ENCODE peak calls at places on chromosomes 6 and 20, in eight cellular contexts. Q is GM10248, N is fibroblast of the aortic adventitia, F is nephron progenitor cell, B is fibroblast of pulmonary artery, J is HFF-Myc, W is AG04450, Z is foreskin fibroblast. H is an unnamed sample.
A peak's percentile ranks its signal among the peaks of the same experiment; 100 is the strongest.

GRCh38 chr6:23077797-23078196 is 508.4 kb downstream of the HDGFL1 start:
- DNase-seq in Q (no peak), N (no peak), F (no peak), B (no peak), J (no peak), W (no peak), Z (no peak), H (no peak)

GRCh38 chr6:158047563-158048323 is 66.1 kb downstream of the SYNJ2 start:
- DNase-seq in Q (no peak), N (no peak), F (no peak), B (no peak), J (no peak), W (no peak), Z (no peak), H (no peak)

GRCh38 chr6:166600932-166601331 is 14.5 kb upstream of the RAMACL start:
- DNase-seq in Q (no peak), N (no peak), F (no peak), B (no peak), J (no peak), W (no peak), Z (peak; percentile 49), H (no peak)

GRCh38 chr6:133432021-133432989 is 191.1 kb downstream of the EYA4 start:
- DNase-seq in Q (no peak), N (no peak), F (peak; percentile 15), B (peak; percentile 9), J (no peak), W (no peak), Z (no peak), H (no peak)

GRCh38 chr6:15304337-15305078 is 58.6 kb downstream of the JARID2 start:
- DNase-seq in Q (no peak), N (no peak), F (no peak), B (no peak), J (no peak), W (no peak), Z (no peak), H (no peak)

GRCh38 chr6:14874975-14875677 is 370.7 kb upstream of the JARID2 start:
- DNase-seq in Q (no peak), N (no peak), F (no peak), B (no peak), J (no peak), W (no peak), Z (no peak), H (no peak)

GRCh38 chr20:20414640-20415274 is 46.9 kb downstream of the INSM1 start:
- DNase-seq in Q (no peak), N (no peak), F (no peak), B (no peak), J (no peak), W (no peak), Z (no peak), H (no peak)

GRCh38 chr20:46056970-46057855 is 28.2 kb downstream of the SLC12A5 start:
- DNase-seq in Q (peak; percentile 44), N (peak; percentile 49), F (peak; percentile 93), B (peak; percentile 57), J (no peak), W (no peak), Z (peak; percentile 76), H (no peak)

GRCh38 chr6:12751694-12752304 is 35.2 kb downstream of the PHACTR1 start:
- DNase-seq in Q (peak; percentile 53), N (peak; percentile 49), F (peak; percentile 95), B (peak; percentile 68), J (peak; percentile 29), W (no peak), Z (peak; percentile 87), H (peak; percentile 15)

GRCh38 chr20:33673411-33674293 is 576 bp downstream of the NECAB3 start:
- DNase-seq in Q (no peak), N (peak; percentile 28), F (no peak), B (no peak), J (no peak), W (no peak), Z (no peak), H (no peak)

GRCh38 chr6:42547407-42548329 is 16.2 kb upstream of the UBR2 start:
- DNase-seq in Q (peak; percentile 93), N (peak; percentile 81), F (peak; percentile 89), B (peak; percentile 83), J (peak; percentile 51), W (peak; percentile 45), Z (peak; percentile 93), H (peak; percentile 41)

GRCh38 chr20:4613718-4614620 is 107.7 kb upstream of the PRND start:
- DNase-seq in Q (peak; percentile 42), N (peak; percentile 43), F (peak; percentile 23), B (peak; percentile 65), J (no peak), W (no peak), Z (peak; percentile 69), H (no peak)

GRCh38 chr6:142210606-142211005 is 63.5 kb downstream of the VTA1 start:
- DNase-seq in Q (no peak), N (peak; percentile 43), F (no peak), B (peak; percentile 69), J (no peak), W (no peak), Z (no peak), H (no peak)

GRCh38 chr20:46552460-46553420 is 2.3 kb upstream of the OCSTAMP start:
- DNase-seq in Q (peak; percentile 73), N (no peak), F (no peak), B (no peak), J (no peak), W (no peak), Z (no peak), H (no peak)

GRCh38 chr6:25315194-25315593 is 36.0 kb downstream of the CARMIL1 start:
- DNase-seq in Q (no peak), N (no peak), F (no peak), B (no peak), J (no peak), W (no peak), Z (no peak), H (no peak)

GRCh38 chr6:110389689-110390382 is 25.5 kb downstream of the DDO start:
- DNase-seq in Q (no peak), N (no peak), F (no peak), B (no peak), J (no peak), W (no peak), Z (no peak), H (no peak)

GRCh38 chr20:62316331-62317166 is 13.8 kb downstream of the ADRM1 start:
- DNase-seq in Q (no peak), N (no peak), F (no peak), B (no peak), J (no peak), W (no peak), Z (no peak), H (no peak)

GRCh38 chr20:62314339-62314638 is 11.5 kb downstream of the ADRM1 start:
- DNase-seq in Q (no peak), N (no peak), F (no peak), B (no peak), J (no peak), W (no peak), Z (no peak), H (no peak)

GRCh38 chr20:62314711-62315302 is 12.0 kb downstream of the ADRM1 start:
- DNase-seq in Q (no peak), N (no peak), F (no peak), B (no peak), J (no peak), W (no peak), Z (no peak), H (no peak)

GRCh38 chr20:62317167-62317655 is 14.4 kb downstream of the ADRM1 start:
- DNase-seq in Q (no peak), N (no peak), F (no peak), B (no peak), J (no peak), W (no peak), Z (no peak), H (no peak)

DNA sequence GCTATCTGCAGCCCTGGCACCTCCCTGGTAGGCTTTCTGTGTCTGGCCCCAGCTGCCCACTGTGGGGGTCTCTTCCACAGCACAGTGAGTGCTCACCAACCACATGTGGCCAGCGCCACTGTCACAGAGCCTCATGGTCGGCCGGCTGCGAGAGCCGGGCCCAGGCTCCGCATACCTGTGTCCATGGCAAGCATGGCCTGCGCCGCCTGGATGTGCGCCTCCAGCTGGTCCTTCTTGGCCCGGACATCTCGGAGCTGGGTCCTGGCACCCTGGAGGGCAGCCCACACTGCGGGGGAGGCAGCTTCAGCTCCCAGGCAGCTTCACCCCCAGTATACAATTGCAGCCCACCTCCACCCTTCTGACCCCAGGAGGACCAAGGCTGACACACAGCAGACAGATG is 13.0 kb downstream of the ADRM1 start:
- DNase-seq in Q (no peak), N (no peak), F (no peak), B (no peak), J (no peak), W (no peak), Z (no peak), H (no peak)
- TF ChIP-seq CTCF in Q (no peak), N (no peak), F (no peak), B (no peak), J (no peak), W (no peak), Z (no peak), H (no peak)

GRCh38 chr6:39026175-39026574 is 22.4 kb upstream of the GLP1R start:
- DNase-seq in Q (no peak), N (no peak), F (no peak), B (no peak), J (no peak), W (no peak), Z (no peak), H (no peak)

GRCh38 chr6:39029156-39030011 is 19.2 kb upstream of the GLP1R start:
- DNase-seq in Q (peak; percentile 72), N (no peak), F (peak; percentile 59), B (peak; percentile 11), J (no peak), W (no peak), Z (no peak), H (no peak)
- TF ChIP-seq CTCF in Q (peak; percentile 86), N (peak; percentile 67), F (peak; percentile 63), B (peak; percentile 61), J (peak; percentile 90), W (peak; percentile 70), Z (peak; percentile 68), H (peak; percentile 69)

GRCh38 chr6:127186889-127187288 is 68.4 kb downstream of the RSPO3 start:
- DNase-seq in Q (peak; percentile 26), N (no peak), F (peak; percentile 54), B (no peak), J (no peak), W (no peak), Z (no peak), H (no peak)

GRCh38 chr6:127192911-127193503 is 73.7 kb upstream of the RNF146 start:
- DNase-seq in Q (no peak), N (peak; percentile 87), F (no peak), B (peak; percentile 85), J (no peak), W (no peak), Z (peak; percentile 84), H (peak; percentile 54)

GRCh38 chr6:127191716-127192115 is 73.2 kb downstream of the RSPO3 start:
- DNase-seq in Q (no peak), N (peak; percentile 63), F (no peak), B (peak; percentile 38), J (no peak), W (no peak), Z (peak; percentile 83), H (no peak)

GRCh38 chr6:127188752-127189151 is 70.3 kb downstream of the RSPO3 start:
- DNase-seq in Q (no peak), N (no peak), F (no peak), B (no peak), J (no peak), W (no peak), Z (no peak), H (no peak)

GRCh38 chr6:127190552-127190951 is 72.1 kb downstream of the RSPO3 start:
- DNase-seq in Q (no peak), N (peak; percentile 76), F (no peak), B (peak; percentile 80), J (no peak), W (no peak), Z (peak; percentile 77), H (no peak)
- TF ChIP-seq CTCF in Q (peak; percentile 11), N (peak; percentile 69), F (peak; percentile 56), B (peak; percentile 70), J (peak; percentile 52), W (peak; percentile 64), Z (peak; percentile 67), H (peak; percentile 64)

GRCh38 chr20:9353180-9353915 is 161.0 kb upstream of the LAMP5 start:
- DNase-seq in Q (no peak), N (no peak), F (no peak), B (peak; percentile 6), J (no peak), W (no peak), Z (peak; percentile 25), H (no peak)
- TF ChIP-seq CTCF in Q (no peak), N (no peak), F (no peak), B (no peak), J (no peak), W (no peak), Z (peak; percentile 24), H (peak; percentile 18)

H was measured in AG09319.